ENCODE peak calls at places on chromosome 1, in four cellular contexts. U is GM12878, O is K562, V is HepG2. M is an unnamed sample.

GRCh38 chr1:210244746-210245367 is 12.3 kb downstream of the SERTAD4 start:
- DNase-seq in O (no peak), V (no peak), U (no peak), M (no peak)

GRCh38 chr1:208652300-208653160 is 408.3 kb upstream of the PLXNA2 start:
- DNase-seq in U (peak; percentile 8), V (peak; percentile 23), O (peak; percentile 62), M (peak; percentile 82)

GRCh38 chr1:33257759-33258712 is 1.7 kb downstream of the ZNF362 start:
- DNase-seq in U (no peak), O (no peak), V (peak; percentile 52), M (no peak)

GRCh38 chr1:16204634-16205332 is 7.7 kb downstream of the ARHGEF19 start:
- DNase-seq in V (peak; percentile 54), O (peak; percentile 42), U (no peak), M (peak; percentile 73)

GRCh38 chr1:23020731-23021130 is 1.5 kb downstream of the KDM1A start:
- DNase-seq in O (no peak), U (no peak), V (peak; percentile 34), M (peak; percentile 26)

GRCh38 chr1:3017440-3018050 is 3.7 kb upstream of the ACTRT2 start:
- DNase-seq in V (no peak), O (no peak), U (no peak), M (no peak)

GRCh38 chr1:169427081-169427611 is at the start of gene CCDC181:
- DNase-seq in O (no peak), V (peak; percentile 3), U (peak; percentile 8), M (peak; percentile 97)

GRCh38 chr1:182149411-182149965 is 88.0 kb upstream of the ZNF648 start:
- DNase-seq in U (no peak), V (no peak), O (peak; percentile 58), M (no peak)

GRCh38 chr1:221839794-221840395 is 98.0 kb upstream of the DUSP10 start:
- DNase-seq in U (peak; percentile 94), V (peak; percentile 26), O (no peak), M (no peak)

GRCh38 chr1:165114022-165114888 is 242.3 kb downstream of the LMX1A start:
- DNase-seq in O (peak; percentile 43), V (peak; percentile 35), U (no peak), M (peak; percentile 92)

GRCh38 chr1:174626031-174627020 is 178.6 kb downstream of the GPR52 start:
- DNase-seq in O (no peak), U (no peak), V (no peak), M (peak; percentile 17)

GRCh38 chr1:111968511-111968910 is 21.0 kb downstream of the KCND3 start:
- DNase-seq in U (no peak), O (no peak), V (no peak), M (no peak)

GRCh38 chr1:196059210-196059609 is 549.0 kb downstream of the KCNT2 start:
- DNase-seq in V (no peak), O (peak; percentile 15), U (no peak), M (no peak)

GRCh38 chr1:170807432-170807831 is 127.9 kb upstream of the MROH9 start:
- DNase-seq in V (no peak), U (no peak), O (no peak), M (no peak)

GRCh38 chr1:25810341-25811299 is 9.1 kb upstream of the MTFR1L start:
- DNase-seq in U (no peak), V (peak; percentile 25), O (peak; percentile 87), M (peak; percentile 90)

GRCh38 chr1:182261655-182262054 is 129.9 kb downstream of the GLUL start:
- DNase-seq in U (no peak), O (no peak), V (no peak), M (no peak)

GRCh38 chr1:239387304-239388231 is 1.2 kb downstream of the CHRM3 start:
- DNase-seq in V (no peak), O (no peak), U (no peak), M (peak; percentile 70)

GRCh38 chr1:21297975-21298374 is 7.7 kb upstream of the ECE1 start:
- DNase-seq in V (no peak), O (no peak), U (no peak), M (no peak)

GRCh38 chr1:183039985-183040447 is 16.8 kb downstream of the LAMC1 start:
- DNase-seq in U (no peak), O (no peak), V (no peak), M (no peak)

GRCh38 chr1:29258974-29259801 is 22.9 kb downstream of the PTPRU start:
- DNase-seq in O (peak; percentile 59), U (no peak), V (no peak), M (peak; percentile 58)

GRCh38 chr1:215004121-215004837 is 78.3 kb upstream of the KCNK2 start:
- DNase-seq in O (no peak), V (no peak), U (no peak), M (no peak)

GRCh38 chr1:181626252-181626938 is 143.1 kb downstream of the CACNA1E start:
- DNase-seq in O (no peak), U (no peak), V (no peak), M (no peak)

GRCh38 chr1:145846191-145846590 is 761 bp downstream of the NUDT17 start:
- DNase-seq in V (peak; percentile 23), O (peak; percentile 69), U (no peak), M (peak; percentile 75)

GRCh38 chr1:169235568-169235967 is 129.1 kb downstream of the ATP1B1 start:
- DNase-seq in V (no peak), O (no peak), U (no peak), M (no peak)

GRCh38 chr1:88075813-88076212 is 608.3 kb upstream of the PKN2 start:
- DNase-seq in O (no peak), U (no peak), V (no peak), M (no peak)

GRCh38 chr1:59765036-59765730 is 49.6 kb upstream of the HOOK1 start:
- DNase-seq in O (no peak), U (no peak), V (no peak), M (no peak)

DNA sequence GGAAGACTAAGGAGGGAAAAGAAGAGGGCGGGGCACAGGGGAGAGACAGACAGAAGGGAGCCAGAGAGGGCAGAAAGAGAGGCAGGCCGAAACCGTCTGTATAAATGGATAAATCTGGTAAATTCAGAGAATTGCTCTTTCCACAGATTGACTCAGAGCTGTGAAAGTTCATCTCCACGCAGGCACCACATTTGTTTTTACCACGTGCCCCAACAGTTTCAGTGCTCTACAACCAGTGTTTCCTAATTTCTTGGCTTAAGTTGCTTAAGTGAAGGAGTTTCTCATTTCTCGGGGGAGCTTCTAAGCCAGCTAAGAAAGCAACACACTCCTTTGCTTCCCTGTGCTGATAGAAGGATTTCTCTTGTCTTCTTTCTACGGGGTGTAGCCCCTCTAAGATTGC is 87.1 kb downstream of the ENAH start:
- DNase-seq in O (no peak), V (no peak), U (no peak), M (no peak)
- TF ChIP-seq JUNB in O (no peak), V (no peak), U (no peak), M (no peak)

GRCh38 chr1:75131593-75132420 is 2.4 kb upstream of the LHX8 start:
- DNase-seq in V (no peak), U (no peak), O (no peak), M (peak; percentile 47)
- TF ChIP-seq EZH2 in V (no peak), U (no peak), O (no peak), M (peak; percentile 83)

GRCh38 chr1:153649137-153649866 is 9.2 kb upstream of the SNAPIN start:
- DNase-seq in O (peak; percentile 32), V (no peak), U (no peak), M (no peak)
- TF ChIP-seq JUNB in O (no peak), V (no peak), U (no peak), M (no peak)

GRCh38 chr1:54800899-54801759 is at the start of gene TTC22:
- DNase-seq in O (peak; percentile 61), V (no peak), U (peak; percentile 35), M (peak; percentile 80)
- TF ChIP-seq EZH2 in O (no peak), V (no peak), U (no peak), M (no peak)

DNA sequence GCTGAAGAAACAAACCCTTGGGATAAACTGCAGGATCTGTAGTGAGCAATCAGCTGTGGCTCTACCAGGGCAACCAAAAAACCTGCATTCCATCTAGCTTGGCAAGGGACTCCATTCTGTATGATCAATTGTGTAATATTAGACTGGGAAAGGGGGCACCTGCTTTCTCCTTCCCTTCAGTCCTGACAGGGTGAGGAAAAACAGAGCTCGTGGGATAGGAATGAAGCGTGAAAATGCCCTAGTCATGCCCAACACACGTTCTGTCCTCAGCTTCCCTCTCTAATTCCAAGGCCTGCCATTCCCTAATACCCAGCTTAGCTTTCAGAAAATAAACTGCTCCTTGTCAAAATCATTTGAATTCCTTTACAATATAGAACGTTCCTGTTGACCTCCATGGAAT is 442.3 kb downstream of the PLPP3 start:
- DNase-seq in V (no peak), O (no peak), U (no peak), M (no peak)
- TF ChIP-seq JUNB in V (no peak), O (no peak), U (no peak), M (no peak)

GRCh38 chr1:228005511-228006033 is 1.2 kb upstream of the WNT3A start:
- DNase-seq in O (peak; percentile 10), V (no peak), U (no peak), M (peak; percentile 31)

GRCh38 chr1:228004887-228005462 is 1.8 kb upstream of the WNT3A start:
- DNase-seq in O (peak; percentile 51), U (no peak), V (no peak), M (peak; percentile 43)

GRCh38 chr1:228006793-228007053 is at the start of gene WNT3A:
- DNase-seq in O (peak; percentile 84), U (no peak), V (no peak), M (no peak)

GRCh38 chr1:228007054-228007800 is 429 bp downstream of the WNT3A start:
- DNase-seq in V (no peak), U (no peak), O (no peak), M (peak; percentile 37)

DNA sequence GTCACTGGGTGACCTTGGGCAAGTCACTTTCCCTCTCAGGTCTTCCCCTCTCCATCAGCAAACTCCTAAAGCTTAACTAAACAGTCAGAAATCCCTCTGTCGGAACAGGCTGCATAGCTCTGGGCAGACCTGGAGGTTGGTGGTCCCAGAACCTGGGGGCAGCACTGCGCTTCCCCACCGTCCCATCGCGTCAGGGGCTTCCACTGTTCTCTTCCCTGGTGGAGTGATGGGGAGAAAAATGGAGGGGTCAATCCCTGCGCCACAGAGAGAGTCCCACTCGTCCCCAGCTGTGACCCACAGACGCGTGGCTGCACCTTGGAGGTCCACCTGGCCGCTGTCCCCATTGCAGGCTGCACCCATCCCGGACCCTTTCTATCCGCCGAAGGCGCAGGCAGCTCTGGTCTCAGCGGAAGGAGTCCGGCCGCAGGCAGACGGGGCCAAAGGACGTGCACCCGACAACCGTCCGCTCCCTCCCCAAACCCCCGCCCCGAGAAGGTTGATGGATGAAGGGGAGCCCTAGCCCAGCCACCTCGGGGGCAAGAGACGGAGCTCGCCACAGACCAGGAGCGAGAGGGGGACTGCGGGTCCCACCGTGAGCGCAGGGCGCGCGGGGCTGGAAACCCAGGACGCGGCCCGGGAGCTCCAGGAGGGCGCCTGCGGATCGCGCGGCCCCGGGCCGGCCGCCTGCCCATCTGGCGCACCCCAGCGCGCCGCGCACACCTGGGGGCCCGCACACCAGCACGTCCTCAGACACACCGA is 585 bp upstream of the WNT3A start:
- DNase-seq in U (no peak), V (no peak), O (no peak), M (peak; percentile 56)
- TF ChIP-seq EZH2 in U (no peak), V (no peak), O (no peak), M (peak; percentile 93)

GRCh38 chr1:110515896-110516295 is 3.1 kb downstream of the KCNA10 start:
- DNase-seq in U (no peak), V (no peak), O (no peak), M (no peak)

GRCh38 chr1:110524311-110525249 is 5.6 kb upstream of the KCNA10 start:
- DNase-seq in V (peak; percentile 21), O (peak; percentile 87), U (no peak), M (peak; percentile 86)

GRCh38 chr1:110515041-110515440 is 3.9 kb downstream of the KCNA10 start:
- DNase-seq in O (no peak), U (no peak), V (no peak), M (no peak)

GRCh38 chr1:110523011-110523410 is 4.0 kb upstream of the KCNA10 start:
- DNase-seq in V (no peak), U (no peak), O (no peak), M (no peak)

GRCh38 chr1:110519125-110519810 is at the start of gene KCNA10:
- DNase-seq in U (no peak), V (no peak), O (no peak), M (no peak)
- TF ChIP-seq JUNB in U (no peak), V (no peak), O (no peak), M (no peak)